ENCODE peak calls at places on chromosome 15, in seven cellular contexts. One of them, this sample, is unnamed.

GRCh38 chr15:79028411-79028964 is 62.1 kb downstream of the RASGRF1 start:
- DNase-seq in mammary epithelial cell: peak; percentile 25
- DNase-seq in stomach: no peak
- DNase-seq in AG04449: no peak
- DNase-seq in thoracic aorta: no peak
- DNase-seq in A549: peak; percentile 54
- DNase-seq in GM06990: no peak
- DNase-seq in this sample: no peak

GRCh38 chr15:20346082-20346805 is 195.4 kb downstream of the GOLGA6L6 start:
- DNase-seq in mammary epithelial cell: peak; percentile 11
- DNase-seq in stomach: no peak
- DNase-seq in AG04449: no peak
- DNase-seq in thoracic aorta: no peak
- DNase-seq in A549: no peak
- DNase-seq in GM06990: no peak
- DNase-seq in this sample: no peak

GRCh38 chr15:39645138-39645975 is 64.5 kb downstream of the THBS1 start:
- DNase-seq in mammary epithelial cell: no peak
- DNase-seq in stomach: no peak
- DNase-seq in AG04449: no peak
- DNase-seq in thoracic aorta: no peak
- DNase-seq in A549: no peak
- DNase-seq in GM06990: no peak
- DNase-seq in this sample: no peak

GRCh38 chr15:99425666-99426301 is 140.0 kb upstream of the MEF2A start:
- DNase-seq in mammary epithelial cell: peak; percentile 24
- DNase-seq in stomach: peak; percentile 38
- DNase-seq in AG04449: no peak
- DNase-seq in thoracic aorta: no peak
- DNase-seq in A549: no peak
- DNase-seq in GM06990: no peak
- DNase-seq in this sample: no peak

GRCh38 chr15:50024183-50024795 is 94.7 kb downstream of the ATP8B4 start:
- DNase-seq in mammary epithelial cell: no peak
- DNase-seq in stomach: no peak
- DNase-seq in AG04449: no peak
- DNase-seq in thoracic aorta: no peak
- DNase-seq in A549: no peak
- DNase-seq in GM06990: no peak
- DNase-seq in this sample: no peak

GRCh38 chr15:25545017-25545416 is 106.2 kb upstream of the UBE3A start:
- DNase-seq in mammary epithelial cell: peak; percentile 3
- DNase-seq in stomach: no peak
- DNase-seq in AG04449: no peak
- DNase-seq in thoracic aorta: no peak
- DNase-seq in A549: no peak
- DNase-seq in GM06990: no peak
- DNase-seq in this sample: peak; percentile 25

GRCh38 chr15:68303560-68304436 is 26.3 kb downstream of the FEM1B start:
- DNase-seq in mammary epithelial cell: no peak
- DNase-seq in stomach: no peak
- DNase-seq in AG04449: no peak
- DNase-seq in thoracic aorta: no peak
- DNase-seq in A549: no peak
- DNase-seq in GM06990: no peak
- DNase-seq in this sample: no peak

GRCh38 chr15:26197719-26198118 is 334.6 kb upstream of the ATP10A start:
- DNase-seq in mammary epithelial cell: no peak
- DNase-seq in stomach: no peak
- DNase-seq in AG04449: no peak
- DNase-seq in thoracic aorta: no peak
- DNase-seq in A549: no peak
- DNase-seq in GM06990: no peak
- DNase-seq in this sample: no peak

GRCh38 chr15:80798911-80799310 is 19.7 kb downstream of the CEMIP start:
- DNase-seq in mammary epithelial cell: no peak
- DNase-seq in stomach: no peak
- DNase-seq in AG04449: no peak
- DNase-seq in thoracic aorta: no peak
- DNase-seq in A549: no peak
- DNase-seq in GM06990: no peak
- DNase-seq in this sample: no peak

GRCh38 chr15:73994912-73995622 is 551 bp downstream of the PML start:
- DNase-seq in mammary epithelial cell: peak; percentile 42
- DNase-seq in stomach: no peak
- DNase-seq in AG04449: no peak
- DNase-seq in thoracic aorta: no peak
- DNase-seq in A549: no peak
- DNase-seq in GM06990: no peak
- DNase-seq in this sample: no peak

GRCh38 chr15:99436472-99437314 is 129.1 kb upstream of the MEF2A start:
- DNase-seq in mammary epithelial cell: no peak
- DNase-seq in stomach: peak; percentile 20
- DNase-seq in AG04449: no peak
- DNase-seq in thoracic aorta: no peak
- DNase-seq in A549: no peak
- DNase-seq in GM06990: no peak
- DNase-seq in this sample: no peak

GRCh38 chr15:34214135-34214534 is 4.2 kb upstream of the KATNBL1 start:
- DNase-seq in mammary epithelial cell: no peak
- DNase-seq in stomach: no peak
- DNase-seq in AG04449: no peak
- DNase-seq in thoracic aorta: no peak
- DNase-seq in A549: no peak
- DNase-seq in GM06990: no peak
- DNase-seq in this sample: no peak

GRCh38 chr15:83720466-83720865 is 66.5 kb downstream of the ADAMTSL3 start:
- DNase-seq in mammary epithelial cell: no peak
- DNase-seq in stomach: no peak
- DNase-seq in AG04449: no peak
- DNase-seq in thoracic aorta: no peak
- DNase-seq in A549: no peak
- DNase-seq in GM06990: no peak
- DNase-seq in this sample: no peak

GRCh38 chr15:78854973-78855372 is 17.7 kb upstream of the MORF4L1 start:
- DNase-seq in mammary epithelial cell: no peak
- DNase-seq in stomach: no peak
- DNase-seq in AG04449: no peak
- DNase-seq in thoracic aorta: no peak
- DNase-seq in A549: no peak
- DNase-seq in GM06990: no peak
- DNase-seq in this sample: no peak

GRCh38 chr15:48425051-48425450 is 93.8 kb downstream of the DUT start:
- DNase-seq in mammary epithelial cell: no peak
- DNase-seq in stomach: no peak
- DNase-seq in AG04449: no peak
- DNase-seq in thoracic aorta: no peak
- DNase-seq in A549: no peak
- DNase-seq in GM06990: no peak
- DNase-seq in this sample: no peak

GRCh38 chr15:42911058-42911592 is 9.5 kb downstream of the TTBK2 start:
- DNase-seq in mammary epithelial cell: no peak
- DNase-seq in stomach: no peak
- DNase-seq in AG04449: no peak
- DNase-seq in thoracic aorta: no peak
- DNase-seq in A549: no peak
- DNase-seq in GM06990: no peak
- DNase-seq in this sample: no peak

GRCh38 chr15:39803016-39803415 is 20.4 kb upstream of the FSIP1 start:
- DNase-seq in mammary epithelial cell: no peak
- DNase-seq in stomach: no peak
- DNase-seq in AG04449: no peak
- DNase-seq in thoracic aorta: no peak
- DNase-seq in A549: no peak
- DNase-seq in GM06990: no peak
- DNase-seq in this sample: no peak

GRCh38 chr15:66946578-66947164 is 118.7 kb upstream of the SMAD3 start:
- DNase-seq in mammary epithelial cell: peak; percentile 55
- DNase-seq in stomach: peak; percentile 81
- DNase-seq in AG04449: no peak
- DNase-seq in thoracic aorta: no peak
- DNase-seq in A549: peak; percentile 92
- DNase-seq in GM06990: peak; percentile 14
- DNase-seq in this sample: no peak

GRCh38 chr15:98755781-98756180 is 107.4 kb downstream of the IGF1R start:
- DNase-seq in mammary epithelial cell: no peak
- DNase-seq in stomach: no peak
- DNase-seq in AG04449: no peak
- DNase-seq in thoracic aorta: no peak
- DNase-seq in A549: no peak
- DNase-seq in GM06990: no peak
- DNase-seq in this sample: no peak

GRCh38 chr15:75815811-75816719 is 27.2 kb upstream of the UBE2Q2 start:
- DNase-seq in mammary epithelial cell: no peak
- DNase-seq in stomach: no peak
- DNase-seq in AG04449: no peak
- DNase-seq in thoracic aorta: no peak
- DNase-seq in A549: no peak
- DNase-seq in GM06990: no peak
- DNase-seq in this sample: no peak

GRCh38 chr15:42401544-42402478 is 42.5 kb downstream of the CAPN3 start:
- DNase-seq in mammary epithelial cell: no peak
- DNase-seq in stomach: no peak
- DNase-seq in AG04449: no peak
- DNase-seq in thoracic aorta: no peak
- DNase-seq in A549: no peak
- DNase-seq in GM06990: no peak
- DNase-seq in this sample: no peak

GRCh38 chr15:39455502-39455991 is 125.3 kb upstream of the THBS1 start:
- DNase-seq in mammary epithelial cell: peak; percentile 39
- DNase-seq in stomach: no peak
- DNase-seq in AG04449: peak; percentile 56
- DNase-seq in thoracic aorta: no peak
- DNase-seq in A549: no peak
- DNase-seq in GM06990: peak; percentile 4
- DNase-seq in this sample: no peak

GRCh38 chr15:65824941-65825544 is 33.0 kb upstream of the DENND4A start:
- DNase-seq in mammary epithelial cell: peak; percentile 62
- DNase-seq in stomach: no peak
- DNase-seq in AG04449: peak; percentile 28
- DNase-seq in thoracic aorta: no peak
- DNase-seq in A549: no peak
- DNase-seq in GM06990: no peak
- DNase-seq in this sample: no peak

GRCh38 chr15:34018021-34018645 is 20.9 kb downstream of the AVEN start:
- DNase-seq in mammary epithelial cell: no peak
- DNase-seq in stomach: peak; percentile 29
- DNase-seq in AG04449: no peak
- DNase-seq in thoracic aorta: no peak
- DNase-seq in A549: no peak
- DNase-seq in GM06990: no peak
- DNase-seq in this sample: no peak

GRCh38 chr15:47806008-47806407 is 88.7 kb downstream of the SEMA6D start:
- DNase-seq in mammary epithelial cell: no peak
- DNase-seq in stomach: no peak
- DNase-seq in AG04449: no peak
- DNase-seq in thoracic aorta: no peak
- DNase-seq in A549: no peak
- DNase-seq in GM06990: no peak
- DNase-seq in this sample: no peak

GRCh38 chr15:57667171-57667924 is 39.2 kb upstream of the POLR2M start:
- DNase-seq in mammary epithelial cell: peak; percentile 50
- DNase-seq in stomach: no peak
- DNase-seq in AG04449: peak; percentile 21
- DNase-seq in thoracic aorta: no peak
- DNase-seq in A549: peak; percentile 75
- DNase-seq in GM06990: no peak
- DNase-seq in this sample: no peak

GRCh38 chr15:76274226-76274625 is 37.0 kb downstream of the ETFA start:
- DNase-seq in mammary epithelial cell: no peak
- DNase-seq in stomach: no peak
- DNase-seq in AG04449: no peak
- DNase-seq in thoracic aorta: no peak
- DNase-seq in A549: no peak
- DNase-seq in GM06990: no peak
- DNase-seq in this sample: no peak

GRCh38 chr15:43903864-43904290 is 77.1 kb downstream of the WDR76 start:
- DNase-seq in mammary epithelial cell: peak; percentile 36
- DNase-seq in stomach: peak; percentile 42
- DNase-seq in AG04449: no peak
- DNase-seq in thoracic aorta: no peak
- DNase-seq in A549: peak; percentile 48
- DNase-seq in GM06990: peak; percentile 23
- DNase-seq in this sample: no peak

GRCh38 chr15:75195122-75195765 is 6.4 kb upstream of the C15orf39 start:
- DNase-seq in mammary epithelial cell: no peak
- DNase-seq in stomach: no peak
- DNase-seq in AG04449: no peak
- DNase-seq in thoracic aorta: no peak
- DNase-seq in A549: no peak
- DNase-seq in GM06990: no peak
- DNase-seq in this sample: no peak

GRCh38 chr15:89332446-89332845 is 2.2 kb downstream of the POLG start:
- DNase-seq in mammary epithelial cell: no peak
- DNase-seq in stomach: no peak
- DNase-seq in AG04449: no peak
- DNase-seq in thoracic aorta: no peak
- DNase-seq in A549: peak; percentile 77
- DNase-seq in GM06990: no peak
- DNase-seq in this sample: no peak
- H3K4me3 ChIP-seq in mammary epithelial cell: no peak overlapping the region
- H3K4me3 ChIP-seq in stomach: peak overlapping the region; percentile 99
- H3K4me3 ChIP-seq in AG04449: peak overlapping the region; percentile 4
- H3K4me3 ChIP-seq in thoracic aorta: no peak overlapping the region
- H3K4me3 ChIP-seq in A549: no peak overlapping the region
- H3K4me3 ChIP-seq in GM06990: no peak overlapping the region
- H3K4me3 ChIP-seq in this sample: peak overlapping the region; percentile 3

GRCh38 chr15:63111481-63111880 is 10.2 kb upstream of the LACTB start:
- DNase-seq in mammary epithelial cell: no peak
- DNase-seq in stomach: no peak
- DNase-seq in AG04449: no peak
- DNase-seq in thoracic aorta: no peak
- DNase-seq in A549: no peak
- DNase-seq in GM06990: no peak
- DNase-seq in this sample: no peak
- TF ChIP-seq CTCF in mammary epithelial cell: no peak
- TF ChIP-seq CTCF in stomach: no peak
- TF ChIP-seq CTCF in AG04449: no peak
- TF ChIP-seq CTCF in thoracic aorta: no peak
- TF ChIP-seq CTCF in A549: no peak
- TF ChIP-seq CTCF in GM06990: no peak
- TF ChIP-seq CTCF in this sample: no peak

GRCh38 chr15:37877851-37878577 is 56.4 kb upstream of the TMCO5A start:
- DNase-seq in mammary epithelial cell: peak; percentile 19
- DNase-seq in stomach: no peak
- DNase-seq in AG04449: peak; percentile 76
- DNase-seq in thoracic aorta: no peak
- DNase-seq in A549: no peak
- DNase-seq in GM06990: no peak
- DNase-seq in this sample: no peak
- H3K4me3 ChIP-seq in mammary epithelial cell: no peak overlapping the region
- H3K4me3 ChIP-seq in stomach: no peak overlapping the region
- H3K4me3 ChIP-seq in AG04449: no peak overlapping the region
- H3K4me3 ChIP-seq in thoracic aorta: no peak overlapping the region
- H3K4me3 ChIP-seq in A549: no peak overlapping the region
- H3K4me3 ChIP-seq in GM06990: no peak overlapping the region
- H3K4me3 ChIP-seq in this sample: no peak overlapping the region

GRCh38 chr15:62492900-62493299 is 327.8 kb upstream of the C2CD4B start:
- DNase-seq in mammary epithelial cell: no peak
- DNase-seq in stomach: no peak
- DNase-seq in AG04449: no peak
- DNase-seq in thoracic aorta: no peak
- DNase-seq in A549: no peak
- DNase-seq in GM06990: no peak
- DNase-seq in this sample: no peak
- TF ChIP-seq CTCF in mammary epithelial cell: no peak
- TF ChIP-seq CTCF in stomach: no peak
- TF ChIP-seq CTCF in AG04449: no peak
- TF ChIP-seq CTCF in thoracic aorta: no peak
- TF ChIP-seq CTCF in A549: no peak
- TF ChIP-seq CTCF in GM06990: no peak
- TF ChIP-seq CTCF in this sample: no peak

GRCh38 chr15:70559223-70559823 is 204.0 kb downstream of the UACA start:
- DNase-seq in mammary epithelial cell: no peak
- DNase-seq in stomach: peak; percentile 38
- DNase-seq in AG04449: no peak
- DNase-seq in thoracic aorta: no peak
- DNase-seq in A549: no peak
- DNase-seq in GM06990: no peak
- DNase-seq in this sample: no peak
- H3K4me3 ChIP-seq in mammary epithelial cell: no peak overlapping the region
- H3K4me3 ChIP-seq in stomach: no peak overlapping the region
- H3K4me3 ChIP-seq in AG04449: no peak overlapping the region
- H3K4me3 ChIP-seq in thoracic aorta: no peak overlapping the region
- H3K4me3 ChIP-seq in A549: no peak overlapping the region
- H3K4me3 ChIP-seq in GM06990: no peak overlapping the region
- H3K4me3 ChIP-seq in this sample: no peak overlapping the region

This sample was measured in epithelial cell of proximal tubule.